ENCODE peak calls at places on chromosome 9, in seven cellular contexts. One of them, this sample, is unnamed.
A peak's percentile ranks its signal among the peaks of the same experiment; 100 is the strongest.

GRCh38 chr9:98187926-98188325 is 4.5 kb downstream of the CORO2A start:
- DNase-seq in mucosa of descending colon: no peak
- DNase-seq in neural progenitor cell: no peak
- DNase-seq in GM23248: no peak
- DNase-seq in MM.1S: no peak
- DNase-seq in fibroblast of lung: no peak
- DNase-seq in foreskin fibroblast: no peak
- DNase-seq in this sample: no peak

GRCh38 chr9:98944130-98945074 is 695 bp downstream of the COL15A1 start:
- DNase-seq in mucosa of descending colon: no peak
- DNase-seq in neural progenitor cell: peak; percentile 49
- DNase-seq in GM23248: peak; percentile 50
- DNase-seq in MM.1S: no peak
- DNase-seq in fibroblast of lung: peak; percentile 4
- DNase-seq in foreskin fibroblast: no peak
- DNase-seq in this sample: peak; percentile 64

GRCh38 chr9:83622814-83623633 is at the start of gene IDNK:
- DNase-seq in mucosa of descending colon: peak; percentile 78
- DNase-seq in neural progenitor cell: peak; percentile 85
- DNase-seq in GM23248: peak; percentile 82
- DNase-seq in MM.1S: peak; percentile 63
- DNase-seq in fibroblast of lung: peak; percentile 52
- DNase-seq in foreskin fibroblast: peak; percentile 53
- DNase-seq in this sample: peak; percentile 63

GRCh38 chr9:79955300-79955699 is 383.5 kb downstream of the TLE4 start:
- DNase-seq in mucosa of descending colon: no peak
- DNase-seq in neural progenitor cell: no peak
- DNase-seq in GM23248: peak; percentile 15
- DNase-seq in MM.1S: no peak
- DNase-seq in fibroblast of lung: no peak
- DNase-seq in foreskin fibroblast: no peak
- DNase-seq in this sample: no peak

GRCh38 chr9:14198544-14199510 is 115.1 kb downstream of the NFIB start:
- DNase-seq in mucosa of descending colon: peak; percentile 44
- DNase-seq in neural progenitor cell: peak; percentile 49
- DNase-seq in GM23248: peak; percentile 63
- DNase-seq in MM.1S: no peak
- DNase-seq in fibroblast of lung: peak; percentile 75
- DNase-seq in foreskin fibroblast: no peak
- DNase-seq in this sample: peak; percentile 71

GRCh38 chr9:116075191-116075590 is 78.4 kb upstream of the PAPPA start:
- DNase-seq in mucosa of descending colon: no peak
- DNase-seq in neural progenitor cell: no peak
- DNase-seq in GM23248: peak; percentile 92
- DNase-seq in MM.1S: no peak
- DNase-seq in fibroblast of lung: peak; percentile 92
- DNase-seq in foreskin fibroblast: peak; percentile 94
- DNase-seq in this sample: no peak

GRCh38 chr9:124257865-124258764 is at the start of gene NEK6:
- DNase-seq in mucosa of descending colon: peak; percentile 42
- DNase-seq in neural progenitor cell: peak; percentile 63
- DNase-seq in GM23248: peak; percentile 92
- DNase-seq in MM.1S: peak; percentile 35
- DNase-seq in fibroblast of lung: peak; percentile 69
- DNase-seq in foreskin fibroblast: peak; percentile 56
- DNase-seq in this sample: peak; percentile 36

GRCh38 chr9:136886610-136887597 is 588 bp downstream of the TRAF2 start:
- DNase-seq in mucosa of descending colon: peak; percentile 50
- DNase-seq in neural progenitor cell: peak; percentile 80
- DNase-seq in GM23248: peak; percentile 66
- DNase-seq in MM.1S: no peak
- DNase-seq in fibroblast of lung: peak; percentile 6
- DNase-seq in foreskin fibroblast: no peak
- DNase-seq in this sample: no peak

GRCh38 chr9:93660647-93661046 is 84.3 kb downstream of the PHF2 start:
- DNase-seq in mucosa of descending colon: no peak
- DNase-seq in neural progenitor cell: no peak
- DNase-seq in GM23248: no peak
- DNase-seq in MM.1S: no peak
- DNase-seq in fibroblast of lung: no peak
- DNase-seq in foreskin fibroblast: no peak
- DNase-seq in this sample: no peak

GRCh38 chr9:90933468-90933867 is 131.8 kb downstream of the SYK start:
- DNase-seq in mucosa of descending colon: no peak
- DNase-seq in neural progenitor cell: no peak
- DNase-seq in GM23248: no peak
- DNase-seq in MM.1S: no peak
- DNase-seq in fibroblast of lung: no peak
- DNase-seq in foreskin fibroblast: no peak
- DNase-seq in this sample: no peak

GRCh38 chr9:121748080-121748479 is 96.6 kb downstream of the DAB2IP start:
- DNase-seq in mucosa of descending colon: no peak
- DNase-seq in neural progenitor cell: no peak
- DNase-seq in GM23248: peak; percentile 70
- DNase-seq in MM.1S: no peak
- DNase-seq in fibroblast of lung: peak; percentile 39
- DNase-seq in foreskin fibroblast: no peak
- DNase-seq in this sample: no peak

GRCh38 chr9:92385474-92385873 is 18.9 kb downstream of the OGN start:
- DNase-seq in mucosa of descending colon: no peak
- DNase-seq in neural progenitor cell: no peak
- DNase-seq in GM23248: no peak
- DNase-seq in MM.1S: no peak
- DNase-seq in fibroblast of lung: no peak
- DNase-seq in foreskin fibroblast: no peak
- DNase-seq in this sample: no peak

GRCh38 chr9:124267271-124267807 is 9.6 kb downstream of the NEK6 start:
- DNase-seq in mucosa of descending colon: peak; percentile 70
- DNase-seq in neural progenitor cell: peak; percentile 31
- DNase-seq in GM23248: peak; percentile 96
- DNase-seq in MM.1S: no peak
- DNase-seq in fibroblast of lung: peak; percentile 91
- DNase-seq in foreskin fibroblast: peak; percentile 92
- DNase-seq in this sample: peak; percentile 78

GRCh38 chr9:4970970-4971641 is 14.0 kb upstream of the JAK2 start:
- DNase-seq in mucosa of descending colon: peak; percentile 22
- DNase-seq in neural progenitor cell: no peak
- DNase-seq in GM23248: no peak
- DNase-seq in MM.1S: peak; percentile 63
- DNase-seq in fibroblast of lung: no peak
- DNase-seq in foreskin fibroblast: no peak
- DNase-seq in this sample: no peak

GRCh38 chr9:107566596-107566995 is 77.0 kb upstream of the KLF4 start:
- DNase-seq in mucosa of descending colon: no peak
- DNase-seq in neural progenitor cell: no peak
- DNase-seq in GM23248: no peak
- DNase-seq in MM.1S: no peak
- DNase-seq in fibroblast of lung: peak; percentile 9
- DNase-seq in foreskin fibroblast: no peak
- DNase-seq in this sample: no peak

GRCh38 chr9:22036866-22037626 is 27.9 kb upstream of the CDKN2B start:
- DNase-seq in mucosa of descending colon: no peak
- DNase-seq in neural progenitor cell: no peak
- DNase-seq in GM23248: peak; percentile 40
- DNase-seq in MM.1S: no peak
- DNase-seq in fibroblast of lung: no peak
- DNase-seq in foreskin fibroblast: peak; percentile 45
- DNase-seq in this sample: no peak

This sample was measured in body of pancreas.